ENCODE peak calls at places on chromosomes 3 and 15, in seven cellular contexts. One of them, this sample, is unnamed.

GRCh38 chr3:194329566-194329965 is 21.6 kb downstream of the CPN2 start:
- DNase-seq in body of pancreas: no peak
- DNase-seq in uterus: no peak
- DNase-seq in heart left ventricle: no peak
- DNase-seq in spleen: no peak
- DNase-seq in IMR-90: no peak
- DNase-seq in A549: no peak
- DNase-seq in this sample: no peak

GRCh38 chr3:187744169-187745151 is 808 bp downstream of the BCL6 start:
- DNase-seq in body of pancreas: peak
- DNase-seq in uterus: peak
- DNase-seq in heart left ventricle: peak
- DNase-seq in spleen: peak
- DNase-seq in IMR-90: peak
- DNase-seq in A549: peak
- DNase-seq in this sample: no peak

GRCh38 chr15:64246364-64247189 is 83.8 kb upstream of the PPIB start:
- DNase-seq in body of pancreas: no peak
- DNase-seq in uterus: peak
- DNase-seq in heart left ventricle: no peak
- DNase-seq in spleen: no peak
- DNase-seq in IMR-90: peak
- DNase-seq in A549: peak
- DNase-seq in this sample: no peak

GRCh38 chr3:128577711-128578110 is 72.9 kb downstream of the RPN1 start:
- DNase-seq in body of pancreas: no peak
- DNase-seq in uterus: no peak
- DNase-seq in heart left ventricle: no peak
- DNase-seq in spleen: no peak
- DNase-seq in IMR-90: no peak
- DNase-seq in A549: no peak
- DNase-seq in this sample: no peak

GRCh38 chr15:93040288-93041158 is 48.5 kb downstream of the RGMA start:
- DNase-seq in body of pancreas: no peak
- DNase-seq in uterus: no peak
- DNase-seq in heart left ventricle: no peak
- DNase-seq in spleen: peak
- DNase-seq in IMR-90: no peak
- DNase-seq in A549: no peak
- DNase-seq in this sample: no peak

GRCh38 chr15:101401286-101401685 is 88.2 kb downstream of the PCSK6 start:
- DNase-seq in body of pancreas: no peak
- DNase-seq in uterus: no peak
- DNase-seq in heart left ventricle: no peak
- DNase-seq in spleen: no peak
- DNase-seq in IMR-90: no peak
- DNase-seq in A549: no peak
- DNase-seq in this sample: peak

GRCh38 chr3:194867270-194867983 is 181.7 kb downstream of the FAM43A start:
- DNase-seq in body of pancreas: peak
- DNase-seq in uterus: peak
- DNase-seq in heart left ventricle: peak
- DNase-seq in spleen: peak
- DNase-seq in IMR-90: no peak
- DNase-seq in A549: no peak
- DNase-seq in this sample: no peak

GRCh38 chr15:91553455-91553854 is 300.1 kb upstream of the SLCO3A1 start:
- DNase-seq in body of pancreas: no peak
- DNase-seq in uterus: no peak
- DNase-seq in heart left ventricle: no peak
- DNase-seq in spleen: no peak
- DNase-seq in IMR-90: no peak
- DNase-seq in A549: no peak
- DNase-seq in this sample: no peak

GRCh38 chr3:112333002-112333385 is at the start of gene CD200:
- DNase-seq in body of pancreas: peak
- DNase-seq in uterus: peak
- DNase-seq in heart left ventricle: peak
- DNase-seq in spleen: peak
- DNase-seq in IMR-90: peak
- DNase-seq in A549: no peak
- DNase-seq in this sample: no peak

GRCh38 chr3:35393916-35394315 is 245.4 kb upstream of the ARPP21 start:
- DNase-seq in body of pancreas: no peak
- DNase-seq in uterus: no peak
- DNase-seq in heart left ventricle: no peak
- DNase-seq in spleen: no peak
- DNase-seq in IMR-90: no peak
- DNase-seq in A549: no peak
- DNase-seq in this sample: no peak

GRCh38 chr3:45579251-45579650 is 15.3 kb upstream of the LIMD1 start:
- DNase-seq in body of pancreas: no peak
- DNase-seq in uterus: no peak
- DNase-seq in heart left ventricle: no peak
- DNase-seq in spleen: no peak
- DNase-seq in IMR-90: no peak
- DNase-seq in A549: no peak
- DNase-seq in this sample: peak

GRCh38 chr3:14467723-14468620 is 65.6 kb downstream of the SLC6A6 start:
- DNase-seq in body of pancreas: peak
- DNase-seq in uterus: peak
- DNase-seq in heart left ventricle: peak
- DNase-seq in spleen: no peak
- DNase-seq in IMR-90: peak
- DNase-seq in A549: peak
- DNase-seq in this sample: no peak

GRCh38 chr3:50251220-50251619 is 15.2 kb downstream of the GNAI2 start:
- DNase-seq in body of pancreas: no peak
- DNase-seq in uterus: no peak
- DNase-seq in heart left ventricle: no peak
- DNase-seq in spleen: no peak
- DNase-seq in IMR-90: peak
- DNase-seq in A549: no peak
- DNase-seq in this sample: no peak

GRCh38 chr3:1962531-1963090 is 136.1 kb upstream of the CNTN4 start:
- DNase-seq in body of pancreas: no peak
- DNase-seq in uterus: no peak
- DNase-seq in heart left ventricle: no peak
- DNase-seq in spleen: no peak
- DNase-seq in IMR-90: no peak
- DNase-seq in A549: no peak
- DNase-seq in this sample: no peak

GRCh38 chr3:71652786-71653419 is 69.4 kb upstream of the FOXP1 start:
- DNase-seq in body of pancreas: peak
- DNase-seq in uterus: peak
- DNase-seq in heart left ventricle: no peak
- DNase-seq in spleen: no peak
- DNase-seq in IMR-90: peak
- DNase-seq in A549: peak
- DNase-seq in this sample: no peak

GRCh38 chr3:32136703-32137102 is 30.3 kb downstream of the GPD1L start:
- DNase-seq in body of pancreas: no peak
- DNase-seq in uterus: no peak
- DNase-seq in heart left ventricle: no peak
- DNase-seq in spleen: no peak
- DNase-seq in IMR-90: no peak
- DNase-seq in A549: no peak
- DNase-seq in this sample: no peak

GRCh38 chr15:75817151-75817935 is 25.9 kb upstream of the UBE2Q2 start:
- DNase-seq in body of pancreas: no peak
- DNase-seq in uterus: no peak
- DNase-seq in heart left ventricle: no peak
- DNase-seq in spleen: no peak
- DNase-seq in IMR-90: no peak
- DNase-seq in A549: no peak
- DNase-seq in this sample: no peak

GRCh38 chr3:22720596-22720995 is 482.5 kb upstream of the UBE2E2 start:
- DNase-seq in body of pancreas: no peak
- DNase-seq in uterus: no peak
- DNase-seq in heart left ventricle: no peak
- DNase-seq in spleen: no peak
- DNase-seq in IMR-90: no peak
- DNase-seq in A549: no peak
- DNase-seq in this sample: no peak

GRCh38 chr3:17074559-17074958 is 189.8 kb downstream of the PLCL2 start:
- DNase-seq in body of pancreas: no peak
- DNase-seq in uterus: no peak
- DNase-seq in heart left ventricle: no peak
- DNase-seq in spleen: no peak
- DNase-seq in IMR-90: no peak
- DNase-seq in A549: no peak
- DNase-seq in this sample: no peak

GRCh38 chr3:159907828-159908227 is 80.8 kb upstream of the IL12A start:
- DNase-seq in body of pancreas: no peak
- DNase-seq in uterus: no peak
- DNase-seq in heart left ventricle: no peak
- DNase-seq in spleen: no peak
- DNase-seq in IMR-90: no peak
- DNase-seq in A549: no peak
- DNase-seq in this sample: no peak

GRCh38 chr3:159913712-159914414 is 74.8 kb upstream of the IL12A start:
- DNase-seq in body of pancreas: no peak
- DNase-seq in uterus: no peak
- DNase-seq in heart left ventricle: no peak
- DNase-seq in spleen: no peak
- DNase-seq in IMR-90: no peak
- DNase-seq in A549: no peak
- DNase-seq in this sample: no peak

GRCh38 chr3:159914421-159914820 is 74.2 kb upstream of the IL12A start:
- DNase-seq in body of pancreas: no peak
- DNase-seq in uterus: no peak
- DNase-seq in heart left ventricle: no peak
- DNase-seq in spleen: no peak
- DNase-seq in IMR-90: peak
- DNase-seq in A549: no peak
- DNase-seq in this sample: no peak

GRCh38 chr3:159911664-159912037 is 77.0 kb upstream of the IL12A start:
- DNase-seq in body of pancreas: no peak
- DNase-seq in uterus: no peak
- DNase-seq in heart left ventricle: no peak
- DNase-seq in spleen: no peak
- DNase-seq in IMR-90: no peak
- DNase-seq in A549: no peak
- DNase-seq in this sample: no peak

DNA sequence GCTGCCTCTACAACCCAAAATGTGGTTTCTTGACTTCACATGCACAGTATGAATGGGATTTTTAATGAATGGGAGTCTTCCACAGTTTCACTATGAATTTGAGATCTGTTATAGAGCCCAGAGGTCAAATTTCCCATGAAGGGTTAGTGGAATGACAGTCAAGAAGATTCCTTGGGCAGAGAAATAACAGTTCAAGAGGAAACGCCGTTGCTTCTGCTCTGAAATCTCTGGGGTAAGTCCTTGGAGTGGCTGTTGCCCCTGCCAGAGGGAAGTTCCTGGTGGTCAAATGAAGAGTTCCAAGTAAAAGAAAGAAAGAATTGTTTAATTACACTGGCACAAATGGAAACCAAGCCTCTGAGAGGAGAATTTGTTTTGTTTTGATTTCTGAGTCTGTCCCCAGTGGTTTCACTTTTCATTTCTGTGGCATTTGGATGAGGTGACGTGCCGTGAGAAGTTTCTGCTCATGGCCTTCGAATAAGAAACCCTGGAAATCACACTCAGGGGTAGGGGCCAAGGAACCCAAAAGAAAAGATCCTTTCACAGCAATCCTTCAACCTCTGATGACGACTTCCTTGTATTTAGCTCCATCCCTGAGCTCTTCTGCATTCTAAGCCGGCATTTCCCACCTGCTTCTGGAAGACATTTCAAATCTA is 77.5 kb upstream of the IL12A start:
- DNase-seq in body of pancreas: no peak
- DNase-seq in uterus: no peak
- DNase-seq in heart left ventricle: no peak
- DNase-seq in spleen: no peak
- DNase-seq in IMR-90: no peak
- DNase-seq in A549: no peak
- DNase-seq in this sample: no peak
- TF ChIP-seq CTCF in body of pancreas: no peak
- TF ChIP-seq CTCF in uterus: no peak
- TF ChIP-seq CTCF in heart left ventricle: no peak
- TF ChIP-seq CTCF in spleen: no peak
- TF ChIP-seq CTCF in IMR-90: no peak
- TF ChIP-seq CTCF in A549: no peak
- TF ChIP-seq CTCF in this sample: no peak

GRCh38 chr15:74788716-74789151 is 6.9 kb downstream of the CSK start:
- DNase-seq in body of pancreas: no peak
- DNase-seq in uterus: no peak
- DNase-seq in heart left ventricle: no peak
- DNase-seq in spleen: peak
- DNase-seq in IMR-90: no peak
- DNase-seq in A549: no peak
- DNase-seq in this sample: no peak
- TF ChIP-seq POLR2A in body of pancreas: no peak
- TF ChIP-seq POLR2A in uterus: no peak
- TF ChIP-seq POLR2A in heart left ventricle: no peak
- TF ChIP-seq POLR2A in spleen: no peak
- TF ChIP-seq POLR2A in IMR-90: no peak
- TF ChIP-seq POLR2A in A549: no peak
- TF ChIP-seq POLR2A in this sample: no peak

GRCh38 chr3:7964899-7965298 is 536.7 kb upstream of the LMCD1 start:
- DNase-seq in body of pancreas: no peak
- DNase-seq in uterus: no peak
- DNase-seq in heart left ventricle: no peak
- DNase-seq in spleen: no peak
- DNase-seq in IMR-90: no peak
- DNase-seq in A549: no peak
- DNase-seq in this sample: no peak
- TF ChIP-seq CTCF in body of pancreas: no peak
- TF ChIP-seq CTCF in uterus: no peak
- TF ChIP-seq CTCF in heart left ventricle: no peak
- TF ChIP-seq CTCF in spleen: no peak
- TF ChIP-seq CTCF in IMR-90: no peak
- TF ChIP-seq CTCF in A549: no peak
- TF ChIP-seq CTCF in this sample: no peak

DNA sequence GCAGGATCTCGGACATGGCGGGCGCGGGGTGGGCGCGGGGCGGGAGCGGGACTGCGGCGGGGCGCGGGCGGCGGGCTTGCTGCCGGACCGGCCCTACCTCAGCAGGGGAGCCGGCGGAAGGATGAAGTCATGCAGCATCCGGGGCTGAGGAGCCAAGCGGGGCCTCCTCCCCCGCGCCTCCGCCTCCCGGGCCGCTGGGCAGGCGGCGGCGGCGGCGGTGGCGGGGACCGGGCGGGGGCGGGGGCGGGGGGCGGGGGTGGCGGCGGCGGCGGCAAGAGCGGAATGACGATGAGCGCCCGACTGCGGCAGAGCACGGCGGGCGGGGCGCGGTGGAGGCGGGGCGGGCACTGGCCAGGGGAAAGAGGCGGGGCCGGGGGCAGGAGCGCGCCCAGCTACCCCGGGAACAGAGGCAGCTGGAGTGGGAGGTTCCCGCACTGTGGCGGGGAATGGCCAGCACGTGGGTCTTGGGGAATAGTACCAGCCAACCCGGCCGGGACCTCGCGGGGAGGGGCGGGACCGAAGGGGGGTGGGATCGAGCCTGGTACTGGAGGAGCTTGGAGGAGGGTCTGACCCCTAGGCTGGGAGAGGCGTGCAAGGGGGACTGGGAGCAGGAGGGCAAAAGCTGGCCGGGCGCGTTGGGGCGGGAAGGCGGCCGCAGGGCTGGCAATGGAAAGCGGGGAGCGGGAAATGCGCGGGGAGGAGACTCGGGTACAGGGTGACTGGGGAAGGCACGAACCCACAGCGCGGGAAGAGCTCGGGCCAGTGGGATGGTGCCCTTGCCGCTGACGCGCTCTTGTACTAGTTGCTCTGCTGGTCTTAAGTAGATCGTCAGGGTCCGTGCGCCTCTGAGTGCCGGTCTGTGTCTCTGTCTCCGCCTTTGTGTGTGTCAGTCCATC is at the start of gene CAMK2N2:
- DNase-seq in body of pancreas: peak
- DNase-seq in uterus: no peak
- DNase-seq in heart left ventricle: peak
- DNase-seq in spleen: peak
- DNase-seq in IMR-90: peak
- DNase-seq in A549: peak
- DNase-seq in this sample: no peak
- TF ChIP-seq POLR2A in body of pancreas: peak
- TF ChIP-seq POLR2A in uterus: no peak
- TF ChIP-seq POLR2A in heart left ventricle: no peak
- TF ChIP-seq POLR2A in spleen: no peak
- TF ChIP-seq POLR2A in IMR-90: no peak
- TF ChIP-seq POLR2A in A549: no peak
- TF ChIP-seq POLR2A in this sample: no peak